ENCODE peak calls at places on chromosomes 11 and 22, in four cellular contexts. H is H1, S is HFF-Myc, I is thoracic aorta. U is an unnamed sample.
A peak's percentile ranks its signal among the peaks of the same experiment; 100 is the strongest.

GRCh38 chr11:123253223-123253622 is 58.2 kb upstream of the CLMP start:
- DNase-seq in H (no peak), S (no peak), I (no peak), U (no peak)

GRCh38 chr11:87384078-87384729 is 346.5 kb downstream of the TMEM135 start:
- DNase-seq in H (no peak), S (no peak), I (no peak), U (no peak)

GRCh38 chr11:61173456-61173855 is 12.2 kb upstream of the VPS37C start:
- DNase-seq in H (no peak), S (no peak), I (no peak), U (no peak)

GRCh38 chr11:79437274-79437980 is 3.4 kb downstream of the TENM4 start:
- DNase-seq in H (peak; percentile 86), S (no peak), I (peak; percentile 15), U (peak; percentile 52)

GRCh38 chr11:15073361-15074205 is at the start of gene CALCB:
- DNase-seq in H (peak; percentile 65), S (no peak), I (no peak), U (no peak)

GRCh38 chr11:44595964-44596381 is 30.5 kb downstream of the CD82 start:
- DNase-seq in H (no peak), S (no peak), I (no peak), U (no peak)

GRCh38 chr11:111983187-111983986 is 41.8 kb upstream of the DLAT start:
- DNase-seq in H (peak; percentile 62), S (no peak), I (no peak), U (peak; percentile 48)

GRCh38 chr11:120883404-120884135 is 140.3 kb upstream of the TBCEL start:
- DNase-seq in H (no peak), S (no peak), I (peak; percentile 11), U (no peak)

GRCh38 chr11:107151579-107151978 is 133.3 kb upstream of the GUCY1A2 start:
- DNase-seq in H (no peak), S (no peak), I (no peak), U (no peak)

GRCh38 chr11:75986966-75987365 is 172.0 kb downstream of the UVRAG start:
- DNase-seq in H (no peak), S (no peak), I (no peak), U (no peak)

GRCh38 chr11:95229199-95230053 is 1.6 kb downstream of the SESN3 start:
- DNase-seq in H (no peak), S (no peak), I (no peak), U (no peak)

GRCh38 chr11:128200467-128200866 is 386.9 kb downstream of the ETS1 start:
- DNase-seq in H (no peak), S (no peak), I (no peak), U (no peak)

GRCh38 chr22:17214416-17215043 is 4.7 kb downstream of the ADA2 start:
- DNase-seq in H (no peak), S (no peak), I (no peak), U (no peak)

GRCh38 chr11:77423624-77424023 is 50.3 kb downstream of the PAK1 start:
- DNase-seq in H (no peak), S (no peak), I (no peak), U (no peak)

GRCh38 chr22:44918166-44918924 is 91.5 kb downstream of the PHF21B start:
- DNase-seq in H (no peak), S (no peak), I (no peak), U (no peak)

GRCh38 chr11:27997344-27997743 is 110.6 kb downstream of the KIF18A start:
- DNase-seq in H (no peak), S (no peak), I (no peak), U (no peak)

GRCh38 chr22:19691721-19692341 is 22.5 kb upstream of the SEPTIN5 start:
- DNase-seq in H (no peak), S (no peak), I (no peak), U (no peak)

GRCh38 chr22:39739338-39740027 is 154.1 kb downstream of the ENTHD1 start:
- DNase-seq in H (no peak), S (no peak), I (no peak), U (no peak)
- TF ChIP-seq CTCF in H (no peak), S (no peak), I (no peak), U (no peak)

DNA sequence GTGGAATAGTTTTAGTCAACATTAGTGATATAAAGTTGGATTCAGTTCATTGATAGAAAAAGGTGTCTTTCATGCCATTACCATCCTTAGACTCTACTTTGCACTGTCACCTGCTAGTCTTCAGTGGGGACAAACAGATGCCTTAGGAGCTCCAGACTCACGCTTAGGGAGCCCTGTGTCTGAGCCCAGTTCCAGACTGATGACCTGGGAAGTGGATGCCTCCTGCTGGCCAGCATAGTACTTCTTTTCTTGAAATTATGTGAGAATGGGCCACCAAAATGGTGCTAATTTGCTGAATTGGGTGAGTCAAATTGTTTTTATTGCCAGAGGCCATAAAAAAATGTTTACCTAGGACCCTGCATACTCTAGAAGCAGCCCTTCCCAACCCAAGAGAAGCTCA is 53.9 kb downstream of the NOX4 start:
- DNase-seq in H (no peak), S (no peak), I (no peak), U (no peak)
- TF ChIP-seq CTCF in H (peak; percentile 9), S (no peak), I (no peak), U (no peak)

GRCh38 chr11:60130496-60130895 is 42.0 kb downstream of the MS4A2 start:
- DNase-seq in H (no peak), S (no peak), I (no peak), U (peak; percentile 22)
- TF ChIP-seq CTCF in H (no peak), S (no peak), I (no peak), U (peak; percentile 53)

GRCh38 chr11:72786305-72787261 is 7.3 kb downstream of the STARD10 start:
- DNase-seq in H (no peak), S (no peak), I (no peak), U (no peak)

GRCh38 chr11:72784662-72785061 is 9.2 kb downstream of the STARD10 start:
- DNase-seq in H (no peak), S (no peak), I (no peak), U (no peak)

GRCh38 chr11:72788250-72788649 is 5.6 kb downstream of the STARD10 start:
- DNase-seq in H (no peak), S (no peak), I (no peak), U (no peak)

GRCh38 chr11:72789493-72790131 is 4.2 kb downstream of the STARD10 start:
- DNase-seq in H (no peak), S (no peak), I (no peak), U (no peak)

DNA sequence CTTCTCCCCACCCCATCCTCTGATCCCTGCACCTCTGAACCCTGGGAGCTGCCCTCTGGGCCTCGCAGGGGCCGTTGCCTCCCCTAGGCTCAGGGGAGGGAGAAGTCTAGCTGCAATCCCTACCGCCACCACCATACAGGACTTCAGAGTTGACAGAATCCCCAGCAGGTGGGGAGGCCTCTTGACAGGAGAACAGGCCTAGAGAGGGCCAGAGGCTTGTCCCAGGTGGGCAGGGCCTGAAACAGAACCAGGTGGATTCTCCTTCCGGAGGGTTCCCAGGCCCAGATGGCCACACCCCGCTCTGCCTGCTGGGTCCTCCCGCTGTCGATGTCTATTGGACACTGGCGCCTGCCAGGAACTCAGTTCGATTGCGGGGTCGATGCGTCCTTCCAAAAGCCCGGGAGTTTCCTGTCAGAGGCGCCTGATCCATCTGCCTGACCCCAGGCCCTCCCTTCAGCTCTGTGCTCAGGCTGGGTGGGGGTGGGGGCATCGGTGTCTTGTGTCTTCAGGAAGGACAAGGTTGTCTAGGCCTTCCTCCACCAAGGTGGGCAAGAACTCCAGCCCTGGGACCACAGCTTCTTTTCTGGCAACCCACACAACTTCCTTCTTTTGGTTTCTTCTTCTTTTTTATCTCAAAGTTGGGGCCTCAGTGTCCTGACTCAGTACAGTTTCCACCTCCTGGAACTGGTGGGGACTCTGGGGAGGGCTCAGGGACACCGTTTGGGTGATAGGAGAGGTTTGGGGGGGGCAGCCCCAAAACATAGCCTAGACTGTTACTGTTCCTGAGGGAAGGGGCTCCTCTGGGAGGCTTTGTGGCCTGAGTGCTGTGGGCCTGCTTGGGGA is 6.4 kb downstream of the STARD10 start:
- DNase-seq in H (peak; percentile 82), S (no peak), I (no peak), U (no peak)
- TF ChIP-seq CTCF in H (peak; percentile 49), S (no peak), I (no peak), U (peak; percentile 46)

DNA sequence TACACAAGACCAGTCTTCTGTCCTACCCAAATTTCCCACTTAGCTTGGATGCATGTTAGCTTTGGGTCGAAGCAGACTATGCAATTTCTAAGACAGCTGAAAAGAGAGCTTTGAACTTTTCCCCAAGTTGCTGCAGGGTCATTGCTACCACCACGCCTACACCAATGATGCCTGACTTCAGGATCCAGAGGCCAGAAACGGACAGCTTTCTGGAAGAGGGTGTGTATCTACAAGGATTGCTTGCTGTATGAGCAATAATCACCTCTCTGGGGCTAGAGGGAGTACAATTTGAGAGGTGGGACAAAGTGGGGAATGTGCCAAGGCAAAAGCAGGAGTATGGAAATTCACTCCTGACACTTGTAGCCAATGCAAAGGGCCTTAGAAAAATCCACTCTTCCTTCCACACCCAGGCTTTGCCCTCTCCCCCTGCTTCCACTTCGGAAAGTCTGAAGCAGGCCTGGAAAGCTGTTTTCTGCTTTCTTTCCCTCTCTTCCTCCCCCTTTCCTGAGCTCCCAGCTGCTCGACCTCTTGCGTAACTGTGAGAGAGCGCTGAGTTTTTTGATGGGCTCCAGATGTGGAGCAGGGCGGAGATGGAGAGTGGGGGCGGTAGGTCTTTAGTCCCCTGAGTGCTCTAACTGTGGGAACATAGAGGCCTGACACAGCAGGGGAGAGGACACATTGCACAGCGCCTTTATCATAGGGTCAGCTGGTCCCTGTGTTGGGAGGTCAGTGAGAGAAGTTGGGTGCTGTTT is 2.1 kb upstream of the PHLDB1 start:
- DNase-seq in H (no peak), S (peak; percentile 90), I (no peak), U (no peak)
- TF ChIP-seq CTCF in H (no peak), S (no peak), I (no peak), U (no peak)

GRCh38 chr11:65658174-65659021 is 4.3 kb downstream of the RELA start:
- DNase-seq in H (no peak), S (no peak), I (no peak), U (no peak)
- TF ChIP-seq CTCF in H (no peak), S (no peak), I (no peak), U (no peak)